ENCODE peak calls at places on chromosomes 5 and 9, in seven cellular contexts. B, A, H, W, I, G and F are unnamed samples.

GRCh38 chr5:169745441-169746146 is 108.5 kb downstream of the DOCK2 start:
- DNase-seq in B (no peak), A (peak; percentile 28), G (peak; percentile 52), W (no peak), H (peak; percentile 80), I (no peak), F (peak; percentile 40)

GRCh38 chr5:37709020-37709419 is 130.8 kb downstream of the GDNF start:
- DNase-seq in I (no peak), B (no peak), G (no peak), A (no peak), H (no peak), W (no peak), F (no peak)

GRCh38 chr5:41843456-41844112 is 26.6 kb downstream of the OXCT1 start:
- DNase-seq in A (no peak), I (peak; percentile 67), G (peak; percentile 55), H (no peak), W (peak; percentile 48), B (no peak), F (peak; percentile 10)

GRCh38 chr5:98069876-98070512 is 703.5 kb upstream of the RGMB start:
- DNase-seq in B (no peak), I (no peak), H (no peak), A (no peak), W (no peak), G (no peak), F (no peak)

GRCh38 chr9:12965303-12965702 is 190.5 kb downstream of the LURAP1L start:
- DNase-seq in A (no peak), G (no peak), B (no peak), H (no peak), W (no peak), I (no peak), F (no peak)

GRCh38 chr5:14721990-14722656 is 57.6 kb downstream of the OTULIN start:
- DNase-seq in H (no peak), W (no peak), G (no peak), I (no peak), B (no peak), A (no peak), F (no peak)

GRCh38 chr5:179146277-179146676 is 86.1 kb downstream of the ZNF354C start:
- DNase-seq in G (no peak), B (peak; percentile 20), H (no peak), I (no peak), A (no peak), W (no peak), F (no peak)

GRCh38 chr9:131610231-131610761 is 65.0 kb downstream of the PRRT1B start:
- DNase-seq in B (peak; percentile 54), W (peak; percentile 45), H (peak; percentile 30), A (peak; percentile 42), G (peak; percentile 95), I (no peak), F (peak; percentile 31)

GRCh38 chr9:84966876-84967830 is 297.6 kb downstream of the NTRK2 start:
- DNase-seq in A (no peak), B (no peak), G (no peak), I (peak; percentile 8), H (peak; percentile 93), W (no peak), F (no peak)

GRCh38 chr5:75355236-75355635 is 18.2 kb downstream of the HMGCR start:
- DNase-seq in I (no peak), B (no peak), A (no peak), W (no peak), H (no peak), G (no peak), F (no peak)

GRCh38 chr9:96230002-96230401 is 72.0 kb downstream of the HSD17B3 start:
- DNase-seq in A (no peak), I (no peak), H (no peak), G (no peak), W (no peak), B (no peak), F (no peak)

GRCh38 chr5:150671509-150672236 is 10.6 kb downstream of the MYOZ3 start:
- DNase-seq in B (no peak), G (no peak), A (no peak), W (no peak), H (peak; percentile 81), I (peak; percentile 53), F (no peak)

GRCh38 chr5:157651623-157652376 is 438 bp downstream of the SOX30 start:
- DNase-seq in G (no peak), I (no peak), A (peak; percentile 26), W (no peak), H (peak; percentile 77), B (peak; percentile 87), F (no peak)

GRCh38 chr5:146283344-146283761 is 55.3 kb upstream of the POU4F3 start:
- DNase-seq in G (peak; percentile 90), I (no peak), B (no peak), W (peak; percentile 81), H (no peak), A (no peak), F (peak; percentile 90)

GRCh38 chr9:94993141-94993820 is 266.8 kb downstream of the AOPEP start:
- DNase-seq in W (no peak), I (no peak), G (no peak), H (no peak), A (no peak), B (no peak), F (no peak)

GRCh38 chr9:94990897-94991561 is 264.5 kb downstream of the AOPEP start:
- DNase-seq in W (no peak), H (no peak), G (no peak), B (no peak), A (no peak), I (no peak), F (no peak)

GRCh38 chr9:94993821-94994165 is 267.3 kb downstream of the AOPEP start:
- DNase-seq in B (no peak), I (no peak), W (no peak), H (no peak), A (no peak), G (no peak), F (no peak)

GRCh38 chr9:94995294-94995693 is 268.8 kb downstream of the AOPEP start:
- DNase-seq in H (no peak), W (no peak), G (no peak), I (no peak), A (no peak), B (no peak), F (no peak)

GRCh38 chr9:94991961-94992907 is 265.7 kb downstream of the AOPEP start:
- DNase-seq in B (no peak), I (no peak), H (no peak), G (no peak), W (no peak), A (no peak), F (no peak)
- H3K4me3 ChIP-seq in B (no peak overlapping the region), I (no peak overlapping the region), H (no peak overlapping the region), G (no peak overlapping the region), W (no peak overlapping the region), A (no peak overlapping the region), F (no peak overlapping the region)

GRCh38 chr9:4068449-4068848 is 231.4 kb downstream of the GLIS3 start:
- DNase-seq in A (no peak), W (no peak), I (no peak), H (no peak), G (no peak), B (no peak), F (no peak)

GRCh38 chr9:4068914-4069313 is 231.0 kb downstream of the GLIS3 start:
- DNase-seq in W (no peak), I (no peak), A (no peak), G (no peak), B (no peak), H (no peak), F (no peak)

GRCh38 chr9:4073371-4073770 is 226.5 kb downstream of the GLIS3 start:
- DNase-seq in H (peak; percentile 85), A (no peak), I (peak; percentile 35), W (no peak), B (no peak), G (no peak), F (no peak)

GRCh38 chr9:4069457-4070162 is 230.3 kb downstream of the GLIS3 start:
- DNase-seq in I (no peak), H (no peak), B (no peak), A (no peak), W (no peak), G (no peak), F (no peak)

DNA sequence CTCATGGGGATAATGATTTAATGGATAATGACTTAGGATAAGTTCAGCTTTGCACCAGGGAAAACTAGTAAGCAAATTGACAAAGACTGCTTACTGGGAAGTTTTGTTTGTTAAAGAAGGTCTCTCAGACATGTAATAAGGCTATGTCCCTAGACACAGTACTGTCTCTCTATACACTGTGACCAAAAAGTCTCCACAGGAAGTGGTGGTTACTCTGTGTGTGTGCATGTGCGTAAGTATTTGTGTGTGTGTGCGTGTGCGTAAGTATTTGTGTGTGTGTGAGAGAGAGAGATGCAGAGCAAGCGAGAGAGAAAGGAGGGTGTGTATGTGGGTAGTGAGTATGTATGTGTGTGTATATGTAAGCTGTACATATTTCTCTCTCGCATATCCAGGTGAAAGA is 229.6 kb downstream of the GLIS3 start:
- DNase-seq in I (peak; percentile 29), G (no peak), B (no peak), H (no peak), A (no peak), W (no peak), F (no peak)
- H3K4me3 ChIP-seq in I (no peak overlapping the region), G (no peak overlapping the region), B (no peak overlapping the region), H (no peak overlapping the region), A (no peak overlapping the region), W (no peak overlapping the region), F (no peak overlapping the region)

DNA sequence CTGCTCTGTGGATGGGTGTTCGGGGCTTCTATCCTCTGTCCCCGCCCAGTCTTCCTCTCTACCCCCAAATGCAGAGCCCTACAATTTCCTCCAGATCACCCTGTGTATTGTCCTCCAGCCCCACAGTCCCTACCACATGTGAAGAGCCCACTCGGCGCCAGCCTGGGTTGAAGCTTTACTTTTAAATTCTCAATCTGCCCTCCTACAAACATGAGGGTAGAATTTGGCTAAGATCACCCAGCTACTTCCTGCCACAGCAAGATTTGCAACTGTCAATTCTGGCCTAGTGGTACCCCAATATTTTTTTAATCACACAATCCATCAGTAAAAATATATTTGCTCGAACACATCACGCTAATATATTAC is 3.9 kb downstream of the AKNA start:
- DNase-seq in I (no peak), G (no peak), B (no peak), H (no peak), W (no peak), A (no peak), F (no peak)
- H3K4me3 ChIP-seq in I (peak overlapping the region; percentile 64), G (no peak overlapping the region), B (no peak overlapping the region), H (no peak overlapping the region), W (no peak overlapping the region), A (no peak overlapping the region), F (no peak overlapping the region)

GRCh38 chr5:117889592-117889991 is 1098.8 kb downstream of the DTWD2 start:
- DNase-seq in W (no peak), I (no peak), H (no peak), B (no peak), G (no peak), A (no peak), F (peak; percentile 12)

GRCh38 chr5:117892360-117892759 is 1096.0 kb downstream of the DTWD2 start:
- DNase-seq in B (no peak), I (no peak), G (no peak), A (no peak), W (no peak), H (no peak), F (no peak)

GRCh38 chr5:117893211-117893610 is 1095.1 kb downstream of the DTWD2 start:
- DNase-seq in I (no peak), B (no peak), A (no peak), H (no peak), W (no peak), G (no peak), F (no peak)

DNA sequence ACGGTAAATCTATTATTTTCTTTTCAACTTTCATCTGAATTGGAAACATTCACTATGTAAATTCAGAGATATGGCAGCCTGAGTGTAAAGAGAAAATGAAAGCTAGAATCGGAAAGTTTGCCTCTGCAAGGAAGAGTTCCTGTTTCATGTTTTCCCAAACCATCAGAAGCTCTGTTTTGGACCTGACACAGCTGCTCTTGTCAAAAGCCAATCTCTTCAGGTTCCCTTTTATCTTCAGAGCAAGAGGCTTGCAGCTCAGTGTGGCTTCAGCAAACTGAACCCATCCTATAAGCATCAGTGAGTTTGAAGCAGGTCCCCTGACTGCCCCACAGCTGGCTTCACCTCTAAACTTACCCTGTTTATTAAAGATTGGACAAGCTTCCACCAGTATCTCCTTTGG is 1099.7 kb downstream of the DTWD2 start:
- DNase-seq in W (no peak), B (no peak), I (no peak), A (no peak), G (no peak), H (no peak), F (no peak)
- H3K4me3 ChIP-seq in W (peak overlapping the region; percentile 20), B (no peak overlapping the region), I (no peak overlapping the region), A (no peak overlapping the region), G (no peak overlapping the region), H (no peak overlapping the region), F (no peak overlapping the region)